ENCODE peak calls at places on chromosome 17, in five cellular contexts. U is psoas muscle, I is adrenal gland, T is Peyer's patch, X is astrocyte. F is an unnamed sample.

GRCh38 chr17:80667462-80668277 is 123.0 kb downstream of the RPTOR start:
- DNase-seq in U (no peak), X (no peak), I (no peak), T (no peak), F (no peak)

GRCh38 chr17:75153854-75154194 is 488 bp downstream of the JPT1 start:
- DNase-seq in I (no peak), T (peak; percentile 65), U (peak; percentile 54), X (no peak), F (no peak)

GRCh38 chr17:19331553-19332245 is 30.8 kb downstream of the B9D1 start:
- DNase-seq in X (no peak), T (no peak), U (no peak), I (no peak), F (no peak)

GRCh38 chr17:72588961-72589360 is 468.1 kb downstream of the SOX9 start:
- DNase-seq in T (peak; percentile 88), X (peak; percentile 91), U (no peak), I (no peak), F (peak; percentile 57)

GRCh38 chr17:79028496-79029326 is 4.7 kb downstream of the C1QTNF1 start:
- DNase-seq in X (no peak), U (no peak), T (no peak), I (peak; percentile 11), F (no peak)

GRCh38 chr17:80138856-80139426 is 8.0 kb downstream of the EIF4A3 start:
- DNase-seq in U (no peak), T (no peak), X (no peak), I (no peak), F (no peak)

GRCh38 chr17:72984145-72984924 is 108.2 kb downstream of the SLC39A11 start:
- DNase-seq in U (no peak), X (peak; percentile 97), T (no peak), I (no peak), F (peak; percentile 54)

GRCh38 chr17:73625006-73625405 is 19.2 kb downstream of the SDK2 start:
- DNase-seq in U (no peak), T (no peak), I (no peak), X (no peak), F (no peak)

GRCh38 chr17:36777118-36777517 is 160.2 kb upstream of the LHX1 start:
- DNase-seq in T (no peak), I (no peak), U (no peak), X (peak; percentile 17), F (no peak)

GRCh38 chr17:206941-207560 is 25.6 kb upstream of the DOC2B start:
- DNase-seq in I (no peak), T (peak; percentile 22), X (no peak), U (no peak), F (no peak)

GRCh38 chr17:62791235-62792121 is 16.6 kb downstream of the MARCHF10 start:
- DNase-seq in U (no peak), I (no peak), X (peak; percentile 95), T (no peak), F (peak; percentile 14)
- TF ChIP-seq CTCF in U (no peak), I (no peak), X (no peak), T (no peak), F (no peak)

GRCh38 chr17:32444301-32445074 is at the start of gene PSMD11:
- DNase-seq in T (peak; percentile 97), X (peak; percentile 87), I (peak; percentile 98), U (peak; percentile 99), F (peak; percentile 99)
- TF ChIP-seq CTCF in T (peak; percentile 86), X (peak; percentile 65), I (no peak), U (peak; percentile 91), F (peak; percentile 96)

GRCh38 chr17:29867643-29868181 is 62.3 kb downstream of the SSH2 start:
- DNase-seq in I (no peak), T (no peak), U (no peak), X (no peak), F (no peak)
- TF ChIP-seq CTCF in I (peak; percentile 26), T (no peak), U (peak; percentile 18), X (peak; percentile 20), F (no peak)

DNA sequence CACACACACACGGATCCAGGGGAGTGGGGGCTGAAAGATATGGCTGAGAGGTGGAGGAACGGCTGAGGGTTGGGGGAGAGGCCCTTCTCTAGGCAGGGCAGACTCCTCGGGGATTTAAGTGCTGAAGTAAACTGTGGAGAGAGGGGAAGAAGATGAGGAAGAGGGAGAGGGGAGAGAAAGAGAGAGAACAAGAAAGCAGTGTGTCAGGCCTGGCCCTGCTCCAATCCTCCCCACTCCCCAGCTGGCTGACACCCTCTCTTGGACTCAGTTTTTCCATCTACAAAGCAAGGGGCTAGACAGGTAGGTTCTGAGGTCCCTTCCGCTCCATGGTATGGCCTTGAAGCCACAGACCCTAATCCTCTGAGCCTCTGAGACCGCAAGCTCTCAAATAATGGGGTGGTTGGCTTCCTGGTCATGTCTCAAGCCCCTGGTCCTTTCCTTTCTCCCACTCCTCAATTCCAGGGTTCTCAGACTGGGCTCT is 2.0 kb downstream of the VAMP2 start:
- DNase-seq in U (no peak), T (no peak), X (no peak), I (no peak), F (no peak)
- TF ChIP-seq CTCF in U (no peak), T (no peak), X (no peak), I (no peak), F (no peak)

GRCh38 chr17:16976686-16977550 is 5.0 kb upstream of the TNFRSF13B start:
- DNase-seq in X (no peak), I (no peak), U (no peak), T (no peak), F (no peak)
- TF ChIP-seq CTCF in X (no peak), I (no peak), U (no peak), T (no peak), F (no peak)

F was measured in Calu3.